ENCODE peak calls at places on chromosome 1, in eight cellular contexts. One of them, this sample, is unnamed.

GRCh38 chr1:113207019-113207418 is 134.0 kb downstream of the LRIG2 start:
- DNase-seq in stimulated activated CD4-positive, alpha-beta T cell treated with anti-CD3 and anti-CD28 coated beads, Interleukin-1b, Interleukin-23, amount 100 ng/mL, for 1 hour: no peak
- DNase-seq in ELF-1: no peak
- DNase-seq in NAMALWA: no peak
- DNase-seq in natural killer cell: no peak
- DNase-seq in left colon: no peak
- DNase-seq in GM23248: no peak
- DNase-seq in neural crest cell: no peak
- DNase-seq in this sample: no peak

GRCh38 chr1:151887028-151887427 is 22.3 kb downstream of the THEM4 start:
- DNase-seq in stimulated activated CD4-positive, alpha-beta T cell treated with anti-CD3 and anti-CD28 coated beads, Interleukin-1b, Interleukin-23, amount 100 ng/mL, for 1 hour: no peak
- DNase-seq in left colon: no peak
- DNase-seq in neural crest cell: no peak
- DNase-seq in natural killer cell: no peak
- DNase-seq in NAMALWA: no peak
- DNase-seq in GM23248: peak; percentile 79
- DNase-seq in ELF-1: no peak
- DNase-seq in this sample: no peak

GRCh38 chr1:153542956-153543737 is 2.4 kb upstream of the S100A5 start:
- DNase-seq in stimulated activated CD4-positive, alpha-beta T cell treated with anti-CD3 and anti-CD28 coated beads, Interleukin-1b, Interleukin-23, amount 100 ng/mL, for 1 hour: no peak
- DNase-seq in GM23248: no peak
- DNase-seq in natural killer cell: no peak
- DNase-seq in NAMALWA: no peak
- DNase-seq in left colon: peak; percentile 21
- DNase-seq in ELF-1: no peak
- DNase-seq in neural crest cell: no peak
- DNase-seq in this sample: no peak

GRCh38 chr1:245772325-245772724 is 617.5 kb downstream of the KIF26B start:
- DNase-seq in ELF-1: no peak
- DNase-seq in natural killer cell: no peak
- DNase-seq in neural crest cell: no peak
- DNase-seq in GM23248: no peak
- DNase-seq in left colon: no peak
- DNase-seq in NAMALWA: no peak
- DNase-seq in stimulated activated CD4-positive, alpha-beta T cell treated with anti-CD3 and anti-CD28 coated beads, Interleukin-1b, Interleukin-23, amount 100 ng/mL, for 1 hour: no peak
- DNase-seq in this sample: no peak

GRCh38 chr1:172344444-172344843 is 76.0 kb upstream of the C1orf105 start:
- DNase-seq in NAMALWA: no peak
- DNase-seq in neural crest cell: no peak
- DNase-seq in natural killer cell: no peak
- DNase-seq in left colon: no peak
- DNase-seq in ELF-1: no peak
- DNase-seq in stimulated activated CD4-positive, alpha-beta T cell treated with anti-CD3 and anti-CD28 coated beads, Interleukin-1b, Interleukin-23, amount 100 ng/mL, for 1 hour: no peak
- DNase-seq in GM23248: peak; percentile 34
- DNase-seq in this sample: no peak

GRCh38 chr1:47688161-47688560 is 250.3 kb downstream of the FOXD2 start:
- DNase-seq in GM23248: no peak
- DNase-seq in ELF-1: no peak
- DNase-seq in stimulated activated CD4-positive, alpha-beta T cell treated with anti-CD3 and anti-CD28 coated beads, Interleukin-1b, Interleukin-23, amount 100 ng/mL, for 1 hour: no peak
- DNase-seq in NAMALWA: no peak
- DNase-seq in neural crest cell: no peak
- DNase-seq in left colon: no peak
- DNase-seq in natural killer cell: no peak
- DNase-seq in this sample: no peak

GRCh38 chr1:224757508-224757907 is 141.4 kb downstream of the CNIH3 start:
- DNase-seq in stimulated activated CD4-positive, alpha-beta T cell treated with anti-CD3 and anti-CD28 coated beads, Interleukin-1b, Interleukin-23, amount 100 ng/mL, for 1 hour: no peak
- DNase-seq in left colon: no peak
- DNase-seq in NAMALWA: no peak
- DNase-seq in natural killer cell: no peak
- DNase-seq in neural crest cell: no peak
- DNase-seq in ELF-1: no peak
- DNase-seq in GM23248: no peak
- DNase-seq in this sample: no peak

GRCh38 chr1:204583909-204584632 is 67.9 kb downstream of the MDM4 start:
- DNase-seq in NAMALWA: no peak
- DNase-seq in natural killer cell: no peak
- DNase-seq in left colon: no peak
- DNase-seq in ELF-1: no peak
- DNase-seq in GM23248: no peak
- DNase-seq in neural crest cell: no peak
- DNase-seq in stimulated activated CD4-positive, alpha-beta T cell treated with anti-CD3 and anti-CD28 coated beads, Interleukin-1b, Interleukin-23, amount 100 ng/mL, for 1 hour: no peak
- DNase-seq in this sample: peak; percentile 40

GRCh38 chr1:162310337-162310736 is 66.3 kb downstream of the SPATA46 start:
- DNase-seq in left colon: no peak
- DNase-seq in ELF-1: no peak
- DNase-seq in NAMALWA: no peak
- DNase-seq in natural killer cell: no peak
- DNase-seq in stimulated activated CD4-positive, alpha-beta T cell treated with anti-CD3 and anti-CD28 coated beads, Interleukin-1b, Interleukin-23, amount 100 ng/mL, for 1 hour: no peak
- DNase-seq in neural crest cell: no peak
- DNase-seq in GM23248: no peak
- DNase-seq in this sample: no peak

GRCh38 chr1:156194300-156194652 is 372 bp downstream of the SLC25A44 start:
- DNase-seq in natural killer cell: no peak
- DNase-seq in NAMALWA: no peak
- DNase-seq in GM23248: peak; percentile 62
- DNase-seq in ELF-1: no peak
- DNase-seq in left colon: no peak
- DNase-seq in neural crest cell: no peak
- DNase-seq in stimulated activated CD4-positive, alpha-beta T cell treated with anti-CD3 and anti-CD28 coated beads, Interleukin-1b, Interleukin-23, amount 100 ng/mL, for 1 hour: no peak
- DNase-seq in this sample: no peak

GRCh38 chr1:20470174-20470573 is 15.8 kb downstream of the CAMK2N1 start:
- DNase-seq in left colon: peak; percentile 69
- DNase-seq in stimulated activated CD4-positive, alpha-beta T cell treated with anti-CD3 and anti-CD28 coated beads, Interleukin-1b, Interleukin-23, amount 100 ng/mL, for 1 hour: no peak
- DNase-seq in GM23248: no peak
- DNase-seq in neural crest cell: no peak
- DNase-seq in ELF-1: no peak
- DNase-seq in natural killer cell: no peak
- DNase-seq in NAMALWA: peak; percentile 22
- DNase-seq in this sample: no peak

GRCh38 chr1:165144757-165145397 is 211.6 kb downstream of the LMX1A start:
- DNase-seq in GM23248: peak; percentile 69
- DNase-seq in ELF-1: peak; percentile 83
- DNase-seq in natural killer cell: no peak
- DNase-seq in left colon: peak; percentile 28
- DNase-seq in neural crest cell: peak; percentile 64
- DNase-seq in stimulated activated CD4-positive, alpha-beta T cell treated with anti-CD3 and anti-CD28 coated beads, Interleukin-1b, Interleukin-23, amount 100 ng/mL, for 1 hour: no peak
- DNase-seq in NAMALWA: peak; percentile 80
- DNase-seq in this sample: peak; percentile 55

GRCh38 chr1:7638078-7638477 is 133.0 kb upstream of the VAMP3 start:
- DNase-seq in GM23248: no peak
- DNase-seq in ELF-1: no peak
- DNase-seq in natural killer cell: no peak
- DNase-seq in NAMALWA: no peak
- DNase-seq in left colon: no peak
- DNase-seq in neural crest cell: no peak
- DNase-seq in stimulated activated CD4-positive, alpha-beta T cell treated with anti-CD3 and anti-CD28 coated beads, Interleukin-1b, Interleukin-23, amount 100 ng/mL, for 1 hour: no peak
- DNase-seq in this sample: no peak

GRCh38 chr1:84946631-84947030 is 50.3 kb downstream of the MCOLN2 start:
- DNase-seq in GM23248: peak; percentile 41
- DNase-seq in NAMALWA: no peak
- DNase-seq in ELF-1: no peak
- DNase-seq in natural killer cell: no peak
- DNase-seq in left colon: no peak
- DNase-seq in neural crest cell: no peak
- DNase-seq in stimulated activated CD4-positive, alpha-beta T cell treated with anti-CD3 and anti-CD28 coated beads, Interleukin-1b, Interleukin-23, amount 100 ng/mL, for 1 hour: no peak
- DNase-seq in this sample: no peak

GRCh38 chr1:67804710-67805109 is 28.6 kb downstream of the GNG12 start:
- DNase-seq in natural killer cell: no peak
- DNase-seq in NAMALWA: no peak
- DNase-seq in GM23248: no peak
- DNase-seq in stimulated activated CD4-positive, alpha-beta T cell treated with anti-CD3 and anti-CD28 coated beads, Interleukin-1b, Interleukin-23, amount 100 ng/mL, for 1 hour: no peak
- DNase-seq in ELF-1: no peak
- DNase-seq in left colon: no peak
- DNase-seq in neural crest cell: no peak
- DNase-seq in this sample: no peak

GRCh38 chr1:121519042-121519755 is 334.4 kb downstream of the SRGAP2C start:
- DNase-seq in NAMALWA: peak; percentile 92
- DNase-seq in neural crest cell: peak; percentile 58
- DNase-seq in natural killer cell: peak; percentile 42
- DNase-seq in GM23248: peak; percentile 28
- DNase-seq in stimulated activated CD4-positive, alpha-beta T cell treated with anti-CD3 and anti-CD28 coated beads, Interleukin-1b, Interleukin-23, amount 100 ng/mL, for 1 hour: peak; percentile 47
- DNase-seq in left colon: peak; percentile 45
- DNase-seq in ELF-1: peak; percentile 77
- DNase-seq in this sample: peak; percentile 78

GRCh38 chr1:41622859-41623732 is 138.6 kb upstream of the EDN2 start:
- DNase-seq in stimulated activated CD4-positive, alpha-beta T cell treated with anti-CD3 and anti-CD28 coated beads, Interleukin-1b, Interleukin-23, amount 100 ng/mL, for 1 hour: no peak
- DNase-seq in left colon: no peak
- DNase-seq in natural killer cell: no peak
- DNase-seq in neural crest cell: no peak
- DNase-seq in ELF-1: no peak
- DNase-seq in NAMALWA: peak; percentile 71
- DNase-seq in GM23248: no peak
- DNase-seq in this sample: no peak

This sample was measured in mucosa of gallbladder.